ENCODE peak calls at places on chromosomes 2 and 18, in five cellular contexts. D is mesenchymal stem cell, M is H9, Y is trophoblast cell, S is H1. R is an unnamed sample.
A peak's percentile ranks its signal among the peaks of the same experiment; 100 is the strongest.

GRCh38 chr2:135174802-135175093 is 122.7 kb downstream of the RAB3GAP1 start:
- DNase-seq in S (no peak), D (no peak), M (no peak), Y (no peak), R (no peak)

GRCh38 chr2:132593171-132593570 is 76.8 kb downstream of the LYPD1 start:
- DNase-seq in Y (no peak), S (peak; percentile 29), D (peak; percentile 15), M (no peak), R (no peak)

GRCh38 chr2:197405582-197405981 is 29.2 kb downstream of the SF3B1 start:
- DNase-seq in S (no peak), D (no peak), Y (no peak), M (no peak), R (no peak)

GRCh38 chr2:46937457-46937856 is 21.9 kb upstream of the MCFD2 start:
- DNase-seq in M (no peak), Y (no peak), S (no peak), D (no peak), R (no peak)

GRCh38 chr2:30732376-30732775 is 74.9 kb downstream of the CAPN13 start:
- DNase-seq in D (no peak), Y (no peak), M (no peak), S (no peak), R (no peak)

GRCh38 chr2:46302005-46302696 is 4.9 kb downstream of the EPAS1 start:
- DNase-seq in S (no peak), Y (no peak), D (no peak), M (no peak), R (no peak)

GRCh38 chr2:173667415-173667814 is 297.8 kb downstream of the SP3 start:
- DNase-seq in M (no peak), S (no peak), D (no peak), Y (no peak), R (no peak)

GRCh38 chr2:14475994-14476393 is 156.5 kb upstream of the LRATD1 start:
- DNase-seq in D (no peak), Y (no peak), M (no peak), S (no peak), R (no peak)

GRCh38 chr2:174180165-174180724 is 68.1 kb downstream of the OLA1 start:
- DNase-seq in D (peak; percentile 43), M (no peak), S (no peak), Y (peak; percentile 31), R (no peak)

GRCh38 chr18:44546954-44547353 is 133.7 kb upstream of the SETBP1 start:
- DNase-seq in M (no peak), Y (no peak), D (no peak), S (no peak), R (no peak)

GRCh38 chr2:239328306-239329191 is 72.3 kb downstream of the HDAC4 start:
- DNase-seq in Y (no peak), S (peak; percentile 47), M (peak; percentile 19), D (peak; percentile 92), R (no peak)
- H3K18ac ChIP-seq in Y (no peak overlapping the region), S (no peak overlapping the region), M (no peak overlapping the region), D (peak overlapping the region; percentile 41), R (no peak overlapping the region)

GRCh38 chr2:68414862-68415261 is 49.8 kb downstream of the PLEK start:
- DNase-seq in Y (no peak), S (no peak), D (no peak), M (no peak), R (peak; percentile 6)
- H3K4me1 ChIP-seq in Y (no peaks in the 10 kb centered on the region), S (peaks cover 7% of the 10 kb centered on the region), D (no peaks in the 10 kb centered on the region), M (peaks cover 3% of the 10 kb centered on the region), R (peaks cover 6% of the 10 kb centered on the region)

GRCh38 chr18:64009305-64009704 is 39.4 kb downstream of the SERPINB8 start:
- DNase-seq in M (no peak), S (no peak), Y (no peak), D (no peak), R (no peak)
- H2BK12ac ChIP-seq in M (no peak overlapping the region), S (no peak overlapping the region), Y (no peak overlapping the region), D (no peak overlapping the region), R (no peak overlapping the region)

GRCh38 chr2:37415128-37415817 is 70.8 kb downstream of the QPCT start:
- DNase-seq in D (peak; percentile 55), Y (no peak), S (no peak), M (no peak), R (no peak)
- H3K18ac ChIP-seq in D (peak overlapping the region; percentile 42), Y (no peak overlapping the region), S (no peak overlapping the region), M (no peak overlapping the region), R (no peak overlapping the region)

GRCh38 chr18:35490894-35491688 is 6.7 kb downstream of the INO80C start:
- DNase-seq in D (no peak), Y (no peak), S (peak; percentile 58), M (peak; percentile 60), R (no peak)
- H3K4me1 ChIP-seq in D (peaks cover 19% of the 10 kb centered on the region), Y (peaks cover 17% of the 10 kb centered on the region), S (peaks cover 32% of the 10 kb centered on the region), M (peaks cover 13% of the 10 kb centered on the region), R (peaks cover 11% of the 10 kb centered on the region)

DNA sequence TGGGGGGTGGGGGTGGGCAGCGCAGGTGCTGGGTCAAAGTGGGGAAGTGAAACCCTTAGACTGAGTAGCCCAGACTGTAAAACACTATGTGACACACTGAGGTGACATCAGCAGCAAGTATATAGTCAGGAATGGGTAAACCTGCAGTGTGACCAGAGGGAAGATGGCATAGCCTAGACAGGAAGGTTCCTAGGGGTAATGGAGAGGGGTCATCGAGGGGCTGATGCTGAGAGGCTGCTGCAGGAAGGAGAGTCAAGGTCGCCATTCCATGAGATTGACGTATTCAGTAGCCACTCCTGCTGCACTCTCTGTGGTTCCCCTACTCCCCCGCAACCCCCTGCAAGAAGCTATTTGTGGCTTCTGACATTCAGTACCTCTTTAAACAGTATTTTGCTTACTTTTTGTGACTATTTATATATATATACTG is 111.7 kb downstream of the CHST9 start:
- DNase-seq in M (no peak), S (no peak), D (no peak), Y (no peak), R (no peak)
- H2BK12ac ChIP-seq in M (no peak overlapping the region), S (no peak overlapping the region), D (no peak overlapping the region), Y (no peak overlapping the region), R (no peak overlapping the region)

GRCh38 chr2:109662889-109663288 is 48.7 kb downstream of the SOWAHC start:
- DNase-seq in D (no peak), Y (peak; percentile 74), S (no peak), M (no peak), R (no peak)

GRCh38 chr2:109663721-109664120 is 49.6 kb downstream of the SOWAHC start:
- DNase-seq in M (no peak), Y (no peak), D (peak; percentile 22), S (no peak), R (no peak)

GRCh38 chr2:109655287-109655686 is 41.1 kb downstream of the SOWAHC start:
- DNase-seq in D (no peak), M (no peak), S (no peak), Y (no peak), R (no peak)

GRCh38 chr2:109660046-109660860 is 46.1 kb downstream of the SOWAHC start:
- DNase-seq in D (no peak), M (no peak), S (no peak), Y (no peak), R (no peak)

DNA sequence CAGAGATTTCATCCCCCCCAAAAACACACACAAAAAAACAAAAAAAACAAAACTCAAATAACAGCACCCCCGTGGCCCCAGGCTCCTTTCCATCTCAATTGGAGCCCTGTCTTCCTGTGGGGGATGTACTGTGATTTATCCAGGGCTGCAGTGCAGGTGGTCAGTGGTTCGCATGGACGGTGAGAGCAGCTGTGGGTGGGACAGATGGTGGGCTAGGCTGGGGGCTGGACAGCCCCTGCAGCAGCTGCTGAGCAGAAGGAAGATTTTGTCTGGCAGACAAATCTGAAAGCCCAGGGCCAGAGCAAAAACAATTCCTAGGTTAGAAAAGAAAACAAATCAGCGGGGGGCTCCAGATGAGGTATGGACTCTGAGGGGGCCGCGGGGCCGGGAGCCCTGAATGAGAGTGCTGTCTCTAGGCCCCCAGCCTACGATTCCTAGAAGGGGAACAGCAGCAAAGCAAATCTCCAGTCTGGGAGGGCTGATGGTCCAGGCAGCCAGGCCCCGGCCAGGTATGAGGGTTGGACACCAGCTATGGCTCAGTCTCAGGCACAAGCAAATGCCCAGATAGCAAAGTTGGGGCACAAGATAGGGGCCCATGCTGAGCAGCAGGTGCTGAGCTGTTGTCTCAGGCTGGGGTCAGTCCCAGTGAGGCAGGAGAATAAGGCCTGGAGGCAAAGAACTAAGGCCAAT is 45.3 kb downstream of the SOWAHC start:
- DNase-seq in Y (no peak), S (no peak), M (no peak), D (no peak), R (no peak)
- H3K18ac ChIP-seq in Y (no peak overlapping the region), S (no peak overlapping the region), M (no peak overlapping the region), D (no peak overlapping the region), R (no peak overlapping the region)

GRCh38 chr2:213119061-213119809 is 32.2 kb downstream of the IKZF2 start:
- DNase-seq in Y (no peak), M (no peak), S (no peak), D (no peak), R (no peak)

GRCh38 chr2:213125646-213126347 is 25.6 kb downstream of the IKZF2 start:
- DNase-seq in Y (no peak), D (no peak), M (no peak), S (no peak), R (no peak)

GRCh38 chr2:213122730-213123129 is 28.7 kb downstream of the IKZF2 start:
- DNase-seq in S (no peak), D (no peak), Y (no peak), M (no peak), R (no peak)

DNA sequence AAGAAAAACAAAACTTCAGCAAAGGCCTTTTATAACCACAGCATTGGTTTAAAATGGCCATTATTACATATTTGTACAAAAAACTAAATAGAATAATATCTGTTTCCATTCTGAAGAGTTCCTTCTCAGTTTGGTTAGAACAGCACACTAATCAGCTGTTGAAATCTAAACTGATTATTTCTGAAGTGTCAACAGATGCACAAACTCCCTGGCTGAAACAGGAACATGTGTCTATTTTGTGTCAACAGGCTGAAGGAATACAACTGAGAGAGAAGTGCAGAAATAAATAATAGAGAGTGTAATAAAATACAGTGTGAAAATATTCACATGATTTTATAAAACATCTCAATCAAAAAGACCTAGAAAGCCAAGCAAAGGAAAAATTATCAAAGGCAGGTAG is 29.7 kb downstream of the IKZF2 start:
- DNase-seq in D (no peak), Y (no peak), S (no peak), M (no peak), R (no peak)
- H3K4me1 ChIP-seq in D (no peaks in the 10 kb centered on the region), Y (no peaks in the 10 kb centered on the region), S (peaks cover 4% of the 10 kb centered on the region), M (no peaks in the 10 kb centered on the region), R (peaks cover 6% of the 10 kb centered on the region)

R was measured in neuronal stem cell.